ENCODE peak calls at places on chromosomes 3 and 15, in ten cellular contexts. I is H1, M is A549, A is tibial nerve, Q is lower leg skin, Z is HCT116, E is ovary, N is stomach, J is breast epithelium, K is transverse colon. T is an unnamed sample.
A peak's percentile ranks its signal among the peaks of the same experiment; 100 is the strongest.

GRCh38 chr15:42239528-42240245 is 31.6 kb upstream of the VPS39 start:
- DNase-seq in K (no peak), N (no peak), Q (no peak), A (no peak), E (no peak), J (no peak), I (no peak), Z (no peak), M (no peak), T (no peak)

GRCh38 chr3:160027541-160028195 is 39.0 kb downstream of the IL12A start:
- DNase-seq in E (no peak), J (no peak), M (no peak), Z (no peak), K (no peak), N (no peak), I (no peak), A (no peak), Q (no peak), T (no peak)

GRCh38 chr3:141401584-141402475 is 33.5 kb downstream of the ZBTB38 start:
- DNase-seq in Z (no peak), A (no peak), M (peak; percentile 50), J (no peak), N (peak; percentile 53), Q (peak; percentile 91), K (peak; percentile 51), I (peak; percentile 69), E (peak; percentile 72), T (no peak)

GRCh38 chr3:184737063-184737462 is 25.2 kb upstream of the MAGEF1 start:
- DNase-seq in Z (no peak), A (no peak), E (no peak), Q (peak; percentile 80), J (peak; percentile 44), I (peak; percentile 39), N (peak; percentile 5), M (no peak), K (no peak), T (no peak)

GRCh38 chr15:90774731-90775521 is 57.8 kb downstream of the BLM start:
- DNase-seq in K (no peak), M (peak; percentile 25), A (no peak), Z (peak; percentile 18), Q (no peak), I (no peak), J (no peak), E (no peak), N (no peak), T (no peak)

GRCh38 chr3:28726840-28727239 is 378.2 kb upstream of the AZI2 start:
- DNase-seq in I (peak; percentile 69), Q (no peak), J (no peak), K (peak; percentile 41), A (no peak), M (peak; percentile 8), E (no peak), N (peak; percentile 54), Z (peak; percentile 44), T (peak; percentile 50)

GRCh38 chr15:34616613-34617012 is 33.2 kb upstream of the GOLGA8B start:
- DNase-seq in K (no peak), E (no peak), A (no peak), M (peak; percentile 17), N (no peak), I (no peak), J (no peak), Z (peak; percentile 38), Q (no peak), T (no peak)

GRCh38 chr3:159988617-159989251 is at the start of gene IL12A:
- DNase-seq in I (peak; percentile 92), J (peak; percentile 72), Q (peak; percentile 93), Z (peak; percentile 52), M (peak; percentile 82), A (peak; percentile 34), E (peak; percentile 80), K (peak; percentile 90), N (peak; percentile 85), T (peak; percentile 27)

GRCh38 chr3:161273589-161274218 is 52.6 kb downstream of the NMD3 start:
- DNase-seq in N (no peak), I (no peak), E (no peak), K (no peak), Q (no peak), A (no peak), Z (peak; percentile 33), M (no peak), J (no peak), T (no peak)

GRCh38 chr15:76234337-76234889 is 76.9 kb downstream of the ETFA start:
- DNase-seq in A (no peak), M (no peak), N (no peak), Z (no peak), E (no peak), K (no peak), I (no peak), J (no peak), Q (no peak), T (no peak)

GRCh38 chr3:36650271-36650671 is 114.1 kb downstream of the DCLK3 start:
- DNase-seq in Z (no peak), A (no peak), E (no peak), J (no peak), K (no peak), M (no peak), Q (no peak), N (no peak), I (no peak), T (no peak)

GRCh38 chr15:85554852-85555521 is 174.6 kb downstream of the AKAP13 start:
- DNase-seq in A (no peak), I (no peak), N (no peak), Z (no peak), J (no peak), K (no peak), Q (no peak), M (no peak), E (no peak), T (no peak)

GRCh38 chr15:68045289-68046265 is 8.5 kb upstream of the PIAS1 start:
- DNase-seq in K (no peak), J (no peak), Z (no peak), Q (no peak), A (no peak), N (no peak), I (no peak), E (no peak), M (no peak), T (no peak)
- TF ChIP-seq POLR2A in K (no peak), J (no peak), Z (no peak), Q (no peak), A (no peak), N (no peak), I (no peak), E (no peak), M (no peak), T (no peak)

GRCh38 chr3:196192036-196193001 is 18.9 kb downstream of the ZDHHC19 start:
- DNase-seq in J (no peak), E (no peak), A (no peak), M (no peak), Q (no peak), Z (no peak), I (no peak), N (peak; percentile 72), K (peak; percentile 56), T (peak; percentile 38)
- TF ChIP-seq CTCF in J (no peak), E (no peak), A (no peak), M (no peak), Q (no peak), Z (no peak), I (no peak), N (no peak), K (no peak), T (no peak)

DNA sequence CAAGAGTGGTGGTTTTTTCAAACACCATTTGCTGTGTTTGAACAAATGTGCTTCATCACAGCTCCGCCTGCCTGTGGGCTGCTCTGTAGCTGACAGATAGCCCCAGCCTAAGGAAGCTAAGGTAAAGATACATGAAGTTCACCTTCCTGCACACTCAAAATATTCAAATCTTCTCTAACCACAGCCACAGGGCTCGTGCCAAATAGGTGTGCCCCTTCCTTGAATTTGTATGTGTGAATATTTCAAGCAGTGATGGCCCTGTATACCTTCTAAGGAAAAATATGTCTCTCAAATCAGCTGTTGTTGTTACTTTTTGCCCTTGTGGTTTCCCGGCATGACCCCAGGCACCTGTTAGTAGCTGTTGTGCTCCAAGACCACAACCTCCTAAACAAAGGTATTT is 92.8 kb downstream of the CCNL1 start:
- DNase-seq in N (no peak), I (no peak), M (no peak), E (no peak), A (no peak), Q (no peak), K (peak; percentile 21), Z (no peak), J (no peak), T (no peak)
- H3K4me3 ChIP-seq in N (no peak overlapping the region), I (no peak overlapping the region), M (no peak overlapping the region), E (no peak overlapping the region), A (no peak overlapping the region), Q (no peak overlapping the region), K (no peak overlapping the region), Z (no peak overlapping the region), J (no peak overlapping the region), T (no peak overlapping the region)

GRCh38 chr15:70096975-70097336 is 761 bp downstream of the TLE3 start:
- DNase-seq in I (no peak), E (no peak), M (peak; percentile 40), Q (no peak), Z (no peak), N (no peak), K (no peak), J (no peak), A (no peak), T (no peak)

GRCh38 chr15:70097337-70098169 is at the start of gene TLE3:
- DNase-seq in Z (peak; percentile 95), J (peak; percentile 100), A (peak; percentile 99), N (peak; percentile 99), Q (peak; percentile 100), K (peak; percentile 99), I (peak; percentile 97), E (peak; percentile 97), M (peak; percentile 100), T (peak; percentile 97)

GRCh38 chr15:70095387-70096214 is 2.1 kb downstream of the TLE3 start:
- DNase-seq in Z (no peak), M (no peak), K (peak; percentile 43), J (no peak), Q (peak; percentile 91), I (peak; percentile 79), A (no peak), E (peak; percentile 75), N (peak; percentile 47), T (no peak)

GRCh38 chr15:70094690-70095311 is 2.9 kb downstream of the TLE3 start:
- DNase-seq in E (no peak), Z (no peak), I (no peak), J (no peak), N (no peak), A (no peak), Q (no peak), M (no peak), K (no peak), T (no peak)

DNA sequence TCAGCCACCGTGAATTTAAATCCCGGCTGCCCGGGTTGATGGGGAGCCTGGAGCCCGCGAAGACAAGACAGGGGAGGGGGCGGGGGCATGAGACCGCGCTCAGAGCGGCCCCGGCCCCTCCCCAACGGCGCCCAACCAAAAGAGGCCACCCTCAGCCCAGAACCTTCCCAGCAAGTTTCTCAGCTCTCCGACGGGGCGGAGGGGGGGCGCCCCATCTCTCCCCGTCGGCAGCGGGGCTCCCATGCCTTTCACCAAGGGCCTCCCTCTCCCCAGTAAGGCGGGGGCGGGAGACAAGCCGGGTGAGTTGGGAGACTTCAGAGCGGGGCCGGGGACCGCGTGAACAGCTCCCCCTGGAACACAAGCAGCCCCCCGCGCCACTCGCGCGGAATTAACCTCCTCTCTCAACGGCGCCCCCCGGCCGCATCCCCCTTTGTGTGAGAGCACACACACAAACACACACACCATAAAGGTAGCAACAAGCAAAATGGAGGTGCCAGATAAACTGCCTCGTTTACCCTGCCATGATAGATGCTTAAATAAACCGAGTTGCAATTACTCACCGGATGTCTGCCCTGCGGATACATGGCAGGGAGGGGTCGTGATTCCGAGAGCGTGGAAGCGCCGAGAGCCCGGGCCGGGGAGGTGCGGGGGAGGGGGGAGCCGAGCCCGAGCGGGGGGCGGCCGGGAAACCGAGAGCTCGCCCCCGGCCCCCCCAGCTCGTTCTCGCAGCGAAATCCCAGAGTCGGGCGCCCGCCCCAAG is 1.3 kb downstream of the TLE3 start:
- DNase-seq in I (no peak), A (peak; percentile 33), K (peak; percentile 61), Q (peak; percentile 94), E (peak; percentile 68), M (peak; percentile 73), J (peak; percentile 65), N (peak; percentile 47), Z (no peak), T (no peak)
- TF ChIP-seq POLR2A in I (peak; percentile 3), A (no peak), K (no peak), Q (no peak), E (peak; percentile 9), M (no peak), J (no peak), N (no peak), Z (no peak), T (peak; percentile 16)